ENCODE peak calls at places on chromosomes 13 and 19, in ten cellular contexts. J is colonic mucosa; R is breast epithelium; P is esophagus squamous epithelium; C is body of pancreas; Z is naive thymus-derived CD4-positive, alpha-beta T cell; Q is uterus; Y is prostate gland; N is mesenchymal stem cell; W is tibial nerve. G is an unnamed sample. For H3K27me3, the result is how much of the 10 kb centered on the place peaks cover.

GRCh38 chr19:16260160-16260793 is 62.6 kb downstream of the AP1M1 start:
- DNase-seq in J (no peak), R (no peak), P (no peak), C (no peak), Z (no peak), Q (no peak), Y (no peak), N (no peak), W (no peak), G (no peak)

GRCh38 chr19:10552596-10553053 is 8.9 kb downstream of the ATG4D start:
- DNase-seq in J (peak), R (no peak), P (no peak), C (no peak), Z (no peak), Q (no peak), Y (no peak), N (peak), W (no peak), G (no peak)

GRCh38 chr19:15300533-15301194 is 31.7 kb downstream of the BRD4 start:
- DNase-seq in J (no peak), R (no peak), P (no peak), C (no peak), Z (no peak), Q (no peak), Y (no peak), N (peak), W (no peak), G (no peak)

GRCh38 chr19:52735734-52736133 is 890 bp upstream of the ZNF611 start:
- DNase-seq in J (peak), R (peak), P (no peak), C (peak), Z (no peak), Q (peak), Y (peak), N (peak), W (peak), G (no peak)

GRCh38 chr13:73754727-73755292 is 379.4 kb downstream of the KLF12 start:
- DNase-seq in J (peak), R (no peak), P (no peak), C (peak), Z (peak), Q (no peak), Y (peak), N (peak), W (no peak), G (peak)

GRCh38 chr13:24627090-24627714 is 53.0 kb upstream of the ATP12A start:
- DNase-seq in J (peak), R (no peak), P (no peak), C (peak), Z (no peak), Q (no peak), Y (no peak), N (no peak), W (no peak), G (no peak)

GRCh38 chr13:72850959-72851677 is 69.2 kb downstream of the PIBF1 start:
- DNase-seq in J (peak), R (no peak), P (no peak), C (peak), Z (no peak), Q (no peak), Y (no peak), N (no peak), W (no peak), G (no peak)

GRCh38 chr19:44647144-44647543 is 3.4 kb downstream of the PVR start:
- DNase-seq in J (no peak), R (no peak), P (no peak), C (no peak), Z (no peak), Q (no peak), Y (no peak), N (no peak), W (no peak), G (no peak)

GRCh38 chr19:15456871-15457700 is 7.3 kb downstream of the RASAL3 start:
- DNase-seq in J (peak), R (peak), P (no peak), C (peak), Z (no peak), Q (no peak), Y (no peak), N (no peak), W (no peak), G (no peak)

GRCh38 chr13:26895081-26895807 is 134.7 kb upstream of the GPR12 start:
- DNase-seq in J (no peak), R (no peak), P (no peak), C (no peak), Z (no peak), Q (no peak), Y (no peak), N (no peak), W (no peak), G (no peak)

GRCh38 chr19:14554382-14554812 is 17.5 kb downstream of the NDUFB7 start:
- DNase-seq in J (peak), R (peak), P (no peak), C (peak), Z (no peak), Q (no peak), Y (peak), N (no peak), W (no peak), G (no peak)

GRCh38 chr13:21894091-21894490 is 223.2 kb downstream of the FGF9 start:
- DNase-seq in J (peak), R (no peak), P (no peak), C (no peak), Z (no peak), Q (no peak), Y (no peak), N (no peak), W (no peak), G (no peak)

GRCh38 chr13:31090921-31091624 is 70.6 kb downstream of the HSPH1 start:
- DNase-seq in J (no peak), R (no peak), P (no peak), C (peak), Z (no peak), Q (no peak), Y (no peak), N (no peak), W (no peak), G (no peak)

GRCh38 chr19:913080-913748 is at the start of gene R3HDM4:
- DNase-seq in J (peak), R (peak), P (no peak), C (peak), Z (peak), Q (peak), Y (peak), N (peak), W (peak), G (no peak)

GRCh38 chr19:8403820-8404109 is 9.3 kb upstream of the MARCHF2 start:
- DNase-seq in J (no peak), R (no peak), P (no peak), C (no peak), Z (no peak), Q (no peak), Y (no peak), N (no peak), W (no peak), G (no peak)

GRCh38 chr13:41791056-41791455 is 169.9 kb downstream of the VWA8 start:
- DNase-seq in J (no peak), R (no peak), P (no peak), C (no peak), Z (no peak), Q (no peak), Y (no peak), N (no peak), W (no peak), G (no peak)

GRCh38 chr13:93900735-93901134 is 578.7 kb downstream of the DCT start:
- DNase-seq in J (no peak), R (no peak), P (no peak), C (no peak), Z (no peak), Q (no peak), Y (no peak), N (no peak), W (no peak), G (no peak)

GRCh38 chr13:113129921-113130750 is 7.5 kb downstream of the F10 start:
- DNase-seq in J (no peak), R (no peak), P (no peak), C (peak), Z (peak), Q (no peak), Y (no peak), N (no peak), W (no peak), G (no peak)

GRCh38 chr13:26619321-26619720 is 61.8 kb downstream of the WASF3 start:
- DNase-seq in J (no peak), R (no peak), P (no peak), C (no peak), Z (no peak), Q (no peak), Y (no peak), N (peak), W (no peak), G (peak)

GRCh38 chr19:39645800-39646411 is 9.8 kb upstream of the LGALS16 start:
- DNase-seq in J (no peak), R (no peak), P (no peak), C (no peak), Z (no peak), Q (no peak), Y (no peak), N (peak), W (no peak), G (no peak)

GRCh38 chr13:112943309-112944125 is 25.5 kb upstream of the MCF2L start:
- DNase-seq in J (peak), R (no peak), P (no peak), C (peak), Z (peak), Q (no peak), Y (peak), N (peak), W (no peak), G (no peak)

GRCh38 chr19:11924886-11925583 is at the start of gene ZNF700:
- DNase-seq in J (peak), R (peak), P (peak), C (peak), Z (peak), Q (peak), Y (peak), N (peak), W (peak), G (peak)

GRCh38 chr19:4606921-4607678 is 32.2 kb upstream of the TNFAIP8L1 start:
- DNase-seq in J (no peak), R (no peak), P (no peak), C (peak), Z (no peak), Q (no peak), Y (no peak), N (peak), W (peak), G (no peak)

GRCh38 chr13:76823969-76824368 is 62.2 kb downstream of the KCTD12 start:
- DNase-seq in J (no peak), R (no peak), P (no peak), C (no peak), Z (no peak), Q (no peak), Y (no peak), N (no peak), W (no peak), G (no peak)

GRCh38 chr13:39036212-39036611 is 1.7 kb downstream of the PROSER1 start:
- DNase-seq in J (peak), R (no peak), P (no peak), C (no peak), Z (no peak), Q (no peak), Y (no peak), N (peak), W (no peak), G (no peak)

GRCh38 chr19:56141416-56141992 is 417 bp downstream of the ZNF444 start:
- DNase-seq in J (peak), R (no peak), P (no peak), C (peak), Z (peak), Q (no peak), Y (no peak), N (peak), W (no peak), G (no peak)

GRCh38 chr19:13097331-13098258 is 5.1 kb downstream of the LYL1 start:
- DNase-seq in J (no peak), R (no peak), P (no peak), C (no peak), Z (no peak), Q (peak), Y (no peak), N (no peak), W (no peak), G (no peak)

GRCh38 chr13:106348032-106348431 is 187.4 kb downstream of the EFNB2 start:
- DNase-seq in J (no peak), R (no peak), P (no peak), C (no peak), Z (no peak), Q (no peak), Y (no peak), N (peak), W (no peak), G (peak)

GRCh38 chr19:48734625-48735024 is 5.8 kb downstream of the RASIP1 start:
- DNase-seq in J (no peak), R (no peak), P (no peak), C (no peak), Z (no peak), Q (no peak), Y (no peak), N (no peak), W (no peak), G (no peak)

GRCh38 chr19:48731452-48731851 is 9.0 kb downstream of the RASIP1 start:
- DNase-seq in J (no peak), R (no peak), P (no peak), C (no peak), Z (no peak), Q (no peak), Y (no peak), N (no peak), W (no peak), G (no peak)

GRCh38 chr19:48724796-48725753 is 5.5 kb upstream of the MAMSTR start:
- DNase-seq in J (peak), R (no peak), P (no peak), C (peak), Z (peak), Q (peak), Y (no peak), N (peak), W (no peak), G (peak)

GRCh38 chr19:48726573-48726972 is 7.0 kb upstream of the MAMSTR start:
- DNase-seq in J (no peak), R (no peak), P (no peak), C (no peak), Z (peak), Q (no peak), Y (no peak), N (no peak), W (no peak), G (no peak)

GRCh38 chr19:48728882-48729645 is 9.5 kb upstream of the MAMSTR start:
- DNase-seq in J (no peak), R (no peak), P (no peak), C (no peak), Z (no peak), Q (no peak), Y (no peak), N (no peak), W (no peak), G (no peak)
- H3K27me3 ChIP-seq in J (under half), R (under half), P (under half), C (under half), Z (under half), Q (under half), Y (under half), N (under half), W (under half), G (under half)

GRCh38 chr19:3463039-3463958 is 17.0 kb downstream of the SMIM24 start:
- DNase-seq in J (no peak), R (no peak), P (no peak), C (no peak), Z (no peak), Q (no peak), Y (no peak), N (no peak), W (no peak), G (no peak)
- H3K27me3 ChIP-seq in J (under half), R (under half), P (under half), C (under half), Z (under half), Q (under half), Y (under half), N (under half), W (under half), G (under half)

DNA sequence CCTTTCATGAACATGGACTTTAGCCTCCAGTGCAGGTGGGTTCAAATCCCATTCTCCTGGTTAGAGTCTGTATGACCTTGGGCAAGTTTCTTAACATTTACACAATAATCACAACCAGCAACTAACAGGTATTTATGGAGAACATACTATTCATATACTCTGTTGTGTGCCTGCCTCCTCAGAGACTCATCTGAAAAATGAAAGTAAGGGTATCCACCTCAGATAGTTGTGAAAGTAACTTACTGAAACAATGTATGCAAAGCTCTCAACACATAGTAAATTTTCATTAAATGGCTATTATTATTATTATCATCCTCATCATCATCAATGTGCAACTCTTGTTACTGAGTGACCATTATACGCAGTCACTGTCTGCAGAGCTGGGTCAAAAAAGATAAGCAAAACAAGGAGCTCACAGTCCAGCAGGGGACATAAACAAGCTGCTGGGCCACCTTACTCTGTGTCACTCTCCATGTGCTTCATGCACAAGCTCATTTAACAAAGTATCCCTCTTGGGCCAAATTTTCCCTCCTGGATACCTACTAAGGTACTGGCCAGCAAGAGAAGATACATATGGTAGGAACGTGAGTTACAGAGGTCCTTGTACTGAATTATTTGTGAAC is 70.9 kb upstream of the FNDC3A start:
- DNase-seq in J (no peak), R (no peak), P (no peak), C (no peak), Z (no peak), Q (no peak), Y (no peak), N (no peak), W (no peak), G (no peak)
- H3K27me3 ChIP-seq in J (under half), R (under half), P (under half), C (under half), Z (under half), Q (under half), Y (under half), N (under half), W (under half), G (under half)

GRCh38 chr13:96998071-96998470 is 3.8 kb upstream of the OXGR1 start:
- DNase-seq in J (no peak), R (no peak), P (no peak), C (no peak), Z (no peak), Q (no peak), Y (no peak), N (no peak), W (no peak), G (no peak)

GRCh38 chr13:96994030-96994848 is at the start of gene OXGR1:
- DNase-seq in J (peak), R (no peak), P (no peak), C (no peak), Z (no peak), Q (no peak), Y (no peak), N (no peak), W (no peak), G (no peak)

GRCh38 chr13:96996886-96997285 is 2.6 kb upstream of the OXGR1 start:
- DNase-seq in J (no peak), R (no peak), P (no peak), C (no peak), Z (no peak), Q (no peak), Y (no peak), N (no peak), W (no peak), G (no peak)

GRCh38 chr13:96994849-96995243 is 570 bp upstream of the OXGR1 start:
- DNase-seq in J (no peak), R (no peak), P (no peak), C (no peak), Z (no peak), Q (no peak), Y (no peak), N (no peak), W (no peak), G (no peak)

DNA sequence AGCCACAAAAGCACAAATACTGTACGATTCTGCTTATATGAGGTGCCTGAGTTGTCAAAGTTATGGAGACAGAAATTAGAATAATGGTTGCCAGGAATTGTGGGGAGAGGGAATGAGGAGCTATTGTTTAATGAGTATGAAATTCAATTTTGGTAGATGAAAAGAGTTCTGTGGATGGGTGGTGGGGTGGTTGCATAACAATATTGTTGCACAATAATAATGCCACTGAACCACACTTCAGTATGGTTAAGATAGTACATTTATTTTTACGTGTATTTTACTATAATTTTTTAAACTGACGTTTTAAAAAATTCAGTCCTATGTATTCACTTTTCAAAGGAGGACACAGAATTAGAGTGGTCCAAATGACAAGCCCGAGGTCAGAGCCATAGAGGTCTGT is 1.8 kb upstream of the OXGR1 start:
- DNase-seq in J (no peak), R (no peak), P (no peak), C (no peak), Z (no peak), Q (no peak), Y (no peak), N (no peak), W (no peak), G (no peak)
- H3K27me3 ChIP-seq in J (under half), R (under half), P (under half), C (under half), Z (under half), Q (under half), Y (under half), N (under half), W (under half), G (under half)

GRCh38 chr19:2976609-2977000 is 759 bp upstream of the TLE6 start:
- DNase-seq in J (no peak), R (no peak), P (no peak), C (no peak), Z (no peak), Q (no peak), Y (no peak), N (peak), W (no peak), G (no peak)
- H3K27me3 ChIP-seq in J (under half), R (under half), P (under half), C (under half), Z (under half), Q (under half), Y (under half), N (under half), W (under half), G (under half)

DNA sequence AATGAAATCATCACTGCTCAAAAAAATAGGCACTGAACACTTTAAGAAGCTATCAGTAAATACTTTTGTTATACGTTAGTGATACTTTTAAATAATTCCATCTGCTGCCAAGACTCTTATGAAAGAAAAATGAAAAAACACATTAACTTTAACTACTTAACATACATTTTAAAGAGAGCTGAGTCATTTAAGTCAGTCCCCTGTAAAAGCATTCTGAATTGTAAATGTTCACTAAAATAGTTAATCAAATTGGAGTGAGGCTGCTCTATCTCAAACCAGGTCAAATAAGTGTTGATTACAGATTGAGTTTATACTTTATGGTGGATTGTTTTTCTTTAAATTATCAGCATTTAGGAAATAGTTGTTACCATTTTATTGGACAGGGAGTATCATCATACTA is 274.2 kb downstream of the MYO16 start:
- DNase-seq in J (no peak), R (no peak), P (no peak), C (no peak), Z (no peak), Q (no peak), Y (no peak), N (no peak), W (no peak), G (no peak)
- H3K27me3 ChIP-seq in J (under half), R (under half), P (under half), C (under half), Z (under half), Q (under half), Y (under half), N (under half), W (under half), G (under half)

GRCh38 chr19:48145596-48146254 is 24.4 kb downstream of the LIG1 start:
- DNase-seq in J (no peak), R (no peak), P (no peak), C (no peak), Z (no peak), Q (no peak), Y (no peak), N (no peak), W (no peak), G (no peak)
- H3K27me3 ChIP-seq in J (under half), R (under half), P (under half), C (under half), Z (under half), Q (under half), Y (under half), N (under half), W (under half), G (under half)